ENCODE peak calls at places on chromosomes 4 and X, in four cellular contexts. S, B, X and K are unnamed samples. For H3K27me3, the result is how much of the 10 kb centered on the place peaks cover.

GRCh38 chrX:21295246-21295820 is 78.9 kb upstream of the CNKSR2 start:
- DNase-seq in S (no peak), B (no peak), X (peak), K (no peak)

GRCh38 chrX:110421499-110422455 is 63.1 kb downstream of the RTL9 start:
- DNase-seq in S (no peak), B (no peak), X (no peak), K (no peak)

GRCh38 chrX:18377802-18378201 is 23.3 kb upstream of the SCML2 start:
- DNase-seq in S (no peak), B (peak), X (peak), K (peak)

GRCh38 chr4:9962611-9963314 is 58.5 kb downstream of the SLC2A9 start:
- DNase-seq in S (no peak), B (no peak), X (no peak), K (no peak)

GRCh38 chr4:73847507-73848182 is 5.5 kb upstream of the PF4V1 start:
- DNase-seq in S (no peak), B (no peak), X (no peak), K (no peak)

GRCh38 chr4:128006592-128006991 is 41.4 kb downstream of the ABHD18 start:
- DNase-seq in S (no peak), B (no peak), X (no peak), K (no peak)

GRCh38 chr4:40621592-40622512 is 7.8 kb downstream of the RBM47 start:
- DNase-seq in S (peak), B (peak), X (peak), K (peak)

GRCh38 chrX:81259714-81260395 is 58.0 kb downstream of the SH3BGRL start:
- DNase-seq in S (no peak), B (peak), X (no peak), K (no peak)

GRCh38 chrX:115098897-115099296 is 81.5 kb upstream of the IL13RA2 start:
- DNase-seq in S (no peak), B (no peak), X (no peak), K (no peak)

GRCh38 chrX:24479924-24480722 is 15.0 kb downstream of the PDK3 start:
- DNase-seq in S (no peak), B (no peak), X (no peak), K (peak)

GRCh38 chr4:1618438-1618837 is 65.7 kb downstream of the FAM53A start:
- DNase-seq in S (no peak), B (no peak), X (no peak), K (no peak)

GRCh38 chr4:126364290-126364978 is 1049.7 kb downstream of the FAT4 start:
- DNase-seq in S (no peak), B (peak), X (no peak), K (no peak)

GRCh38 chrX:136847874-136848273 is 32.7 kb downstream of the RBMX start:
- DNase-seq in S (no peak), B (no peak), X (no peak), K (no peak)

GRCh38 chr4:48194986-48195773 is 61.1 kb upstream of the TXK start:
- DNase-seq in S (no peak), B (peak), X (no peak), K (no peak)

GRCh38 chrX:13283512-13283911 is 36.3 kb downstream of the ATXN3L start:
- DNase-seq in S (no peak), B (no peak), X (peak), K (no peak)

GRCh38 chrX:96684339-96685204 is at the start of gene DIAPH2:
- DNase-seq in S (peak), B (peak), X (peak), K (peak)
- H3K27me3 ChIP-seq in S (under half), B (under half), X (under half), K (under half)

DNA sequence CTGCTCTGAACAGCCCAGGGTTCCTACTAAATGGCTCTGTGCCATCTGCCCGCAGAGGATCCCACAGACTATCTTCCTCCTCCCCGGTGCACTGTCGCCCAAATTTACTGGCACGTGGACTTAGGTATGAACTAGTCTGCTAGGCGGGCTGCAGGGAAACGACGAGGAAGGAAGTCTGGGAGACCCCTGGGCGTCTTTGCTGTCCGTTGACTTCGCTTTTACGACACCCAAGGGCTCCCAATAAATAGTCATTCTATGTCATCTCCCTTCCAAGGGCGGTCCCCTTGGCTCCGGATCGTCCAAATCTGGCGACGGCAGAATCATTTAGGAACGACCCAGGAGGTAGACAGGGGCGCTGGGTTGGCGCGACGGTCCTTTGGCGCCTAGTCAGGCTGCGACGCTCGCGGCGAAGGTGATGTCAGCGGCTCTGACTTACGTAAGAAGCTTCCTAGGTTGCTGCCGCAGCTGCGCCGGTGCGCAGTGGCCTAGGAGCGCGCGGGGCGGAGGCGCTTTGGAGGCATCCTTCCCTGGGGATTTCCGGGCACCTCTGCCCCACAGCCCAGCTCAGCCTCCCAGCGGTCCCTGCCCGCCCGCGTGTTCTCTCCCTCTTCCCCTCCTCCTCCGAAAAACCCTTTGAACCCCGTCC is 2.2 kb downstream of the NHS start:
- DNase-seq in S (peak), B (peak), X (peak), K (no peak)
- H3K27me3 ChIP-seq in S (under half), B (under half), X (under half), K (under half)

GRCh38 chr4:76953956-76954355 is 4.4 kb downstream of the SEPTIN11 start:
- DNase-seq in S (no peak), B (no peak), X (no peak), K (no peak)
- H3K27me3 ChIP-seq in S (under half), B (under half), X (under half), K (under half)

DNA sequence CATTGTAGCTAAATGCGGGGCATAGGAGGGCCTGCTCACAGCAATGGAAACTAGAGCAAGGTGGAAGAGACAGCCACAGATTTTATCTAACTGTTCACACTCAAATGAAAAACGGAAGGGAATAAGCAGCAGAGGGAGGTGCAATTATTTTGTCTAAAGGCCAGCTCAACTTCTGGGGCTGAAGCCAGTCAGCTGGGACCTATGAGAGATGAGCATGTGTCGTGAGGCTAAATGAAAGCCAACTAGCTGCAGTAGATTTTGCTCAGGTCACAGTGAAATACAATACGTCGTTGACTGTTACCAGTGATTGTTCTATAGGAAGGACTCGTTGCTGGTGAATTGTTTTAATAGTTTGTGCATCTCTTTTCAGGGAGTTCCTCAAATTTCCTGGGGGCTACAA is 26.5 kb upstream of the FGFBP2 start:
- DNase-seq in S (no peak), B (no peak), X (no peak), K (no peak)
- H3K27me3 ChIP-seq in S (under half), B (under half), X (under half), K (under half)